ENCODE peak calls at places on chromosomes 3 and 15, in eight cellular contexts. J is tibial nerve, F is uterus, N is PC-9, A is HepG2, W is neural crest cell, V is mesothelial cell of epicardium, X is mammary epithelial cell. Q is an unnamed sample.

GRCh38 chr3:187062526-187063177 is 76.6 kb downstream of the RPL39L start:
- DNase-seq in V (no peak), X (peak), J (no peak), A (peak), N (peak), F (no peak), W (no peak), Q (no peak)

GRCh38 chr3:30131171-30131570 is 475.2 kb upstream of the TGFBR2 start:
- DNase-seq in N (no peak), F (no peak), W (no peak), X (no peak), A (no peak), J (no peak), V (no peak), Q (no peak)

GRCh38 chr15:83106994-83107840 is at the start of gene TM6SF1:
- DNase-seq in J (no peak), A (no peak), F (no peak), X (no peak), V (peak), W (peak), N (no peak), Q (no peak)

GRCh38 chr3:33318709-33319380 is 41.6 kb downstream of the FBXL2 start:
- DNase-seq in F (no peak), W (no peak), J (no peak), X (no peak), N (no peak), V (no peak), A (no peak), Q (no peak)

GRCh38 chr3:178485756-178486155 is 50.5 kb upstream of the KCNMB2 start:
- DNase-seq in W (no peak), N (no peak), A (no peak), F (no peak), V (no peak), X (no peak), J (no peak), Q (no peak)

GRCh38 chr3:3633761-3634160 is 165.5 kb upstream of the LRRN1 start:
- DNase-seq in A (no peak), V (no peak), N (no peak), F (no peak), J (no peak), W (no peak), X (no peak), Q (no peak)

GRCh38 chr15:101531170-101531569 is 41.7 kb upstream of the PCSK6 start:
- DNase-seq in F (no peak), V (no peak), X (no peak), J (no peak), W (no peak), A (no peak), N (no peak), Q (no peak)

GRCh38 chr3:119517112-119517511 is 18.8 kb downstream of the TIMMDC1 start:
- DNase-seq in X (no peak), V (no peak), N (no peak), J (no peak), A (no peak), F (no peak), W (no peak), Q (no peak)

GRCh38 chr15:77420610-77421369 is at the start of gene HMG20A:
- DNase-seq in A (peak), W (peak), J (peak), V (peak), F (peak), X (peak), N (peak), Q (peak)

GRCh38 chr3:105616374-105616915 is 249.7 kb downstream of the ALCAM start:
- DNase-seq in F (no peak), W (no peak), N (no peak), V (no peak), A (no peak), X (no peak), J (no peak), Q (no peak)
- TF ChIP-seq CTCF in F (no peak), W (no peak), N (no peak), V (no peak), A (no peak), X (no peak), J (no peak), Q (no peak)

DNA sequence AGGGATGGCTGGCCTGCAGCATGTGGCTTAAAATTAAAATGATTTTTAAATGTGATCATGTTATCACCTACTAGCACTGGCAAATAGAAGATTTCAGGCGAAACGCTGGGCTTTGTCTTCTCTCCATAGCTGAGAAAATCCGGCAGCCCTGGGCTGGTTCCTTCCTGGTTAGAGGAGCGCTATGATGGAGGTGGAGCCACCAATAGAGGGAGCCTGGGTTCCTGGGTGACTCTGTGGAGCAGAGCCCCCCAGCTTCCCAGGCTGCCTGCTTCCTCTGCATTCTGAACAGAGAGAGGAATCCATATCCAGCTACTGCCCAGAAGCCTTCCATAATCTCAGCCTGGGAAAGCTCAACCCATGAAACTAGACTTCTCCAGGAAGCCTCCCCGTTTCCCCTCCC is 32.6 kb upstream of the IQSEC1 start:
- DNase-seq in A (no peak), F (no peak), X (no peak), W (no peak), J (no peak), N (no peak), V (no peak), Q (no peak)
- TF ChIP-seq CTCF in A (peak), F (no peak), X (no peak), W (no peak), J (no peak), N (peak), V (no peak), Q (peak)

GRCh38 chr3:43071313-43071893 is 34.5 kb downstream of the POMGNT2 start:
- DNase-seq in W (no peak), V (no peak), X (no peak), F (no peak), A (peak), N (no peak), J (no peak), Q (no peak)
- TF ChIP-seq CTCF in W (peak), V (peak), X (peak), F (no peak), A (peak), N (peak), J (no peak), Q (peak)

DNA sequence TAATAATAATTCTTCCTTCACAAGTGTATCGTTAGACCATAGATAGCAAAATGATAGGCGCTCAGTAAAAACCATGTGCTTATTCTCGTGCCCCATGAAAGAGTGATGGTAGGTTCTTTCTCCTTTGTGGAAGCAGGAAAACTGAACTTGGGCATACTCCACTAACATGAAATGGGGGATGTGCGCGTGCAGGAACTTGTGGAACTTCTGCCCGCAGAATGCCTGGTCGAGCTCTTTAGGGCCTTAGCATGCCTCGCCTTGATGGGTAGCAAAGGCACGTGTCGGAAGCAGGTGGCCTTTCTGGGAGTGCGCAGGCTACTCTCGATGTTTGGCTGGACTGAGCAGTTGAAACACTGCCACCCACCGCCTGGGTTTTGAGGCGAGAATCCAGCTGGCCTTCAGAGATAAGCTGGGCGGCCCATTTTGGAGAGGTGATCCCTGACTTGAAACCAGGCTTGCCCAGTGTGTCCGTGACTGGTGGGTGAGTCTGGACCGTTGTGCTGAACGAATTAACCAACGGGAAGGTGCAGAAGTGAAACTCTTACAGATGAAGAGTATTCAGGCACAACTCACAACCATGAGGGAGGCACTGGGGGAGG is 821 bp downstream of the PCCB start:
- DNase-seq in F (peak), A (peak), J (peak), N (peak), V (no peak), X (peak), W (peak), Q (no peak)
- TF ChIP-seq CTCF in F (peak), A (peak), J (no peak), N (no peak), V (no peak), X (peak), W (no peak), Q (peak)

GRCh38 chr15:69412274-69412673 is 1.9 kb upstream of the KIF23 start:
- DNase-seq in N (no peak), F (no peak), W (no peak), A (no peak), X (no peak), J (no peak), V (no peak), Q (no peak)

GRCh38 chr15:69408841-69409240 is 5.3 kb upstream of the KIF23 start:
- DNase-seq in W (no peak), F (no peak), A (no peak), J (no peak), X (no peak), V (no peak), N (no peak), Q (no peak)

GRCh38 chr15:69412701-69413100 is 1.4 kb upstream of the KIF23 start:
- DNase-seq in N (no peak), A (no peak), W (no peak), V (no peak), J (no peak), X (no peak), F (no peak), Q (no peak)

GRCh38 chr15:69407719-69408400 is 6.3 kb upstream of the KIF23 start:
- DNase-seq in X (no peak), J (no peak), W (no peak), F (no peak), A (no peak), V (no peak), N (no peak), Q (no peak)

GRCh38 chr15:69410290-69410874 is 3.8 kb upstream of the KIF23 start:
- DNase-seq in A (peak), N (peak), F (no peak), X (peak), W (no peak), V (no peak), J (no peak), Q (no peak)
- TF ChIP-seq CTCF in A (peak), N (peak), F (no peak), X (peak), W (no peak), V (no peak), J (no peak), Q (peak)